ENCODE peak calls at places on chromosomes 5 and 9, in six cellular contexts. B is CD4-positive, CD25-positive, alpha-beta regulatory T cell; E is neuronal stem cell; P is upper lobe of right lung; X is HepG2; H is pancreas. Y is an unnamed sample.

GRCh38 chr5:116652903-116653302 is 78.3 kb upstream of the SEMA6A start:
- DNase-seq in B (no peak), E (peak; percentile 17), P (no peak), X (peak; percentile 15), H (no peak), Y (no peak)

GRCh38 chr5:89864941-89865340 is 544.6 kb downstream of the CETN3 start:
- DNase-seq in B (no peak), E (no peak), P (no peak), X (no peak), H (no peak), Y (no peak)

GRCh38 chr9:73129941-73130695 is 21.5 kb upstream of the ANXA1 start:
- DNase-seq in B (no peak), E (peak; percentile 39), P (no peak), X (no peak), H (no peak), Y (no peak)

GRCh38 chr9:137107982-137108381 is 6.6 kb downstream of the DPP7 start:
- DNase-seq in B (no peak), E (no peak), P (no peak), X (no peak), H (no peak), Y (no peak)

GRCh38 chr5:142978726-142979125 is 208.5 kb downstream of the ARHGAP26 start:
- DNase-seq in B (no peak), E (no peak), P (no peak), X (no peak), H (no peak), Y (no peak)

GRCh38 chr9:114853071-114853865 is 47.4 kb upstream of the TNFSF15 start:
- DNase-seq in B (no peak), E (no peak), P (no peak), X (no peak), H (no peak), Y (no peak)

GRCh38 chr5:181160144-181160754 is 12.9 kb downstream of the OR2V2 start:
- DNase-seq in B (peak; percentile 73), E (peak; percentile 61), P (no peak), X (no peak), H (no peak), Y (peak; percentile 33)

GRCh38 chr5:59326551-59326950 is 567.0 kb downstream of the PDE4D start:
- DNase-seq in B (no peak), E (no peak), P (no peak), X (no peak), H (no peak), Y (no peak)

GRCh38 chr9:87036482-87036881 is 89.2 kb upstream of the GAS1 start:
- DNase-seq in B (no peak), E (no peak), P (no peak), X (no peak), H (no peak), Y (no peak)

GRCh38 chr5:62731011-62731410 is 152.4 kb downstream of the LRRC70 start:
- DNase-seq in B (peak; percentile 29), E (no peak), P (no peak), X (no peak), H (no peak), Y (no peak)

GRCh38 chr5:173771058-173771742 is 116.9 kb upstream of the CPEB4 start:
- DNase-seq in B (no peak), E (no peak), P (no peak), X (no peak), H (no peak), Y (no peak)

GRCh38 chr5:99349842-99350241 is 421.0 kb upstream of the CHD1 start:
- DNase-seq in B (no peak), E (no peak), P (no peak), X (no peak), H (no peak), Y (no peak)

GRCh38 chr5:135678640-135679268 is 100.0 kb upstream of the CXCL14 start:
- DNase-seq in B (no peak), E (no peak), P (no peak), X (no peak), H (no peak), Y (no peak)

GRCh38 chr5:178203670-178204204 is 596 bp upstream of the HNRNPAB start:
- DNase-seq in B (no peak), E (no peak), P (no peak), X (no peak), H (no peak), Y (no peak)

GRCh38 chr5:9553561-9553960 is 7.7 kb upstream of the SEMA5A start:
- DNase-seq in B (no peak), E (no peak), P (no peak), X (no peak), H (no peak), Y (no peak)

GRCh38 chr5:149314571-149315111 is 30.7 kb upstream of the GRPEL2 start:
- DNase-seq in B (peak; percentile 33), E (no peak), P (no peak), X (no peak), H (no peak), Y (no peak)

GRCh38 chr5:6399978-6400910 is 21.9 kb upstream of the MED10 start:
- DNase-seq in B (no peak), E (no peak), P (no peak), X (no peak), H (no peak), Y (no peak)

GRCh38 chr5:127358274-127358673 is 67.7 kb downstream of the MEGF10 start:
- DNase-seq in B (no peak), E (no peak), P (no peak), X (no peak), H (no peak), Y (no peak)

GRCh38 chr5:129112295-129112694 is 17.7 kb downstream of the ISOC1 start:
- DNase-seq in B (no peak), E (no peak), P (no peak), X (no peak), H (no peak), Y (no peak)

GRCh38 chr5:16842916-16843315 is 93.2 kb downstream of the MYO10 start:
- DNase-seq in B (no peak), E (no peak), P (no peak), X (no peak), H (no peak), Y (no peak)
- H3K36me3 ChIP-seq in B (no peaks in the 10 kb centered on the region), E (no peaks in the 10 kb centered on the region), P (no peaks in the 10 kb centered on the region), X (no peaks in the 10 kb centered on the region), H (no peaks in the 10 kb centered on the region), Y (no peaks in the 10 kb centered on the region)

GRCh38 chr9:81420024-81420423 is 269.3 kb downstream of the TLE1 start:
- DNase-seq in B (no peak), E (no peak), P (no peak), X (no peak), H (no peak), Y (no peak)

GRCh38 chr9:81423589-81424326 is 265.6 kb downstream of the TLE1 start:
- DNase-seq in B (no peak), E (no peak), P (no peak), X (no peak), H (no peak), Y (no peak)

GRCh38 chr9:81427870-81428269 is 261.5 kb downstream of the TLE1 start:
- DNase-seq in B (no peak), E (no peak), P (no peak), X (no peak), H (no peak), Y (no peak)

GRCh38 chr9:81424431-81424830 is 264.9 kb downstream of the TLE1 start:
- DNase-seq in B (no peak), E (no peak), P (no peak), X (no peak), H (no peak), Y (no peak)
- H3K27ac ChIP-seq in B (no peak overlapping the region), E (no peak overlapping the region), P (no peak overlapping the region), X (no peak overlapping the region), H (no peak overlapping the region), Y (peak overlapping the region; percentile 21)

GRCh38 chr9:113619156-113619861 is 155.8 kb downstream of the RGS3 start:
- DNase-seq in B (no peak), E (no peak), P (peak; percentile 46), X (no peak), H (peak; percentile 46), Y (no peak)

GRCh38 chr9:113616116-113616515 is 152.6 kb downstream of the RGS3 start:
- DNase-seq in B (no peak), E (no peak), P (peak; percentile 48), X (no peak), H (no peak), Y (no peak)

GRCh38 chr9:113620016-113620376 is 156.5 kb downstream of the RGS3 start:
- DNase-seq in B (no peak), E (no peak), P (peak; percentile 29), X (no peak), H (no peak), Y (no peak)

GRCh38 chr9:113616716-113617496 is 153.4 kb downstream of the RGS3 start:
- DNase-seq in B (peak; percentile 12), E (no peak), P (peak; percentile 54), X (no peak), H (no peak), Y (no peak)

DNA sequence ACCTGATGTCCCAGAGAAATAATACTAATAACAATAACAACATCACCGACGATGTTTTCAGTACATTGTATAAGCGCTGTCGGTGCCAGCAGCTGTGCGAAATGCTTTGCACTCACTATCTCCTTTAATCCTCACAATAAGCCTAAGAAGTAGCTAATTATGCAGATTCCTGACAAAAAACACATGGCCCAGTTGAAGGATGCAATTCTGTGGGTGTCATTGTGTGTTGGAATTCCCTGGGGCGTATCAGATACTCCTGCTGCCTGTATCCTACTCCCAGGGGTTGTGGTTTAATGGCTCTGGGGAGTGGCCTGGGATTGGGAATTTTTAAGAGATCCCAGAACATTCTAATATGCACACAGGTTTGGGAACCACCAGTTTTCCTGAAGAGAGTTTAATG is 154.0 kb downstream of the RGS3 start:
- DNase-seq in B (no peak), E (no peak), P (no peak), X (no peak), H (no peak), Y (no peak)
- H3K4me1 ChIP-seq in B (no peaks in the 10 kb centered on the region), E (peaks cover 26% of the 10 kb centered on the region), P (peaks cover 39% of the 10 kb centered on the region), X (peaks cover 82% of the 10 kb centered on the region), H (peaks cover 10% of the 10 kb centered on the region), Y (peaks cover 88% of the 10 kb centered on the region)

DNA sequence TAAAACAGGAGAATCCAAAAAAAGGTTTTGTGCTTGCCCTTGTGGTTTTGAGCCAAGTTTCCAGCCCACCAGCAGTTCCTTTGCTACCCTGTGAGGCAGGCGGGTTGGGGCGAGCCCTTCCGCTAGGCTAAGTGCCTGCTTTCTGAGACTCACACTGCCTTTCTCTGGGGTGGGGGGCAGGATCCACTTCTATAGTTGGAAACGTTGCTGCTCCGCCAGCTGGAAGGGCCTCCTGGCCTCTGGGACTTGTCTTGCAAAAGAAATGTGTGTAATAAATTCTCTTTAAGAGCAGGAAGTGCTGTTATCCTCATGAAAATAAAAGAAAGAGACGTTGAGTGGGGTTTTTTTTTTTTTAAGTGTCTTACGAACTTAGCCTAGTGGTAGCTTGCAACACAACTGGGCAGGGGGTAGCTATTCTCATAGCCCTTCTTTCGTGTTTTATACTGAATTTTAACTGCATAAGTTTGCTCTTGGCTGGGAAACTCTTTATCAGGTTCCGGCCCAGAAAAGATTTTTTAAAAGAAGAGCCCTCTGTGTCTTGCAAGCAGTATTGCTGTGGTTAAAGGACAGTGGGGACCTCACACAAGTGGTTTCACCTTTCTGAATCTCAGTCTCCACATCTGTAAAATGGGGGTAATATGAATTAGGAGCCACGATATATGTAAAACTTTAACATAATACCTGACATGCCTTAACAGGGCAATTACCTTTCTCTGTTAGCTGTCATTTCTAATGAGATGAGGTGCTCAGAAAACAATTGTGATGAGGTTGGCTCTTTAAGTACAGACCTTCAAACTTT is 19.8 kb downstream of the JADE2 start:
- DNase-seq in B (peak; percentile 59), E (no peak), P (peak; percentile 69), X (no peak), H (no peak), Y (peak; percentile 79)
- H3K36me3 ChIP-seq in B (peaks cover 66% of the 10 kb centered on the region), E (no peaks in the 10 kb centered on the region), P (peaks cover 74% of the 10 kb centered on the region), X (peaks cover 32% of the 10 kb centered on the region), H (peaks cover 27% of the 10 kb centered on the region), Y (peaks cover 25% of the 10 kb centered on the region)